ENCODE peak calls at places on chromosomes 5 and 9, in four cellular contexts. N is A549, I is HCT116, J is AG10803. Q is an unnamed sample.

GRCh38 chr5:120082316-120083068 is 381.6 kb upstream of the PRR16 start:
- DNase-seq in J (no peak), I (no peak), N (no peak), Q (no peak)

GRCh38 chr5:124064956-124065355 is 553.0 kb downstream of the CSNK1G3 start:
- DNase-seq in I (no peak), J (no peak), N (no peak), Q (no peak)

GRCh38 chr9:129486496-129487306 is 134.2 kb downstream of the C9orf50 start:
- DNase-seq in I (no peak), J (peak), N (no peak), Q (no peak)

GRCh38 chr5:138641547-138642298 is 66.5 kb upstream of the HSPA9 start:
- DNase-seq in N (peak), I (peak), J (peak), Q (peak)

GRCh38 chr5:149060325-149060724 is 2.5 kb downstream of the SH3TC2 start:
- DNase-seq in I (no peak), J (peak), N (no peak), Q (no peak)

GRCh38 chr5:10423009-10423408 is 18.7 kb upstream of the ROPN1L start:
- DNase-seq in I (no peak), N (no peak), J (no peak), Q (peak)

GRCh38 chr5:58751222-58751621 is 168.3 kb downstream of the RAB3C start:
- DNase-seq in I (peak), N (no peak), J (no peak), Q (no peak)

GRCh38 chr9:118271936-118272335 is 567.7 kb downstream of the TLR4 start:
- DNase-seq in N (no peak), I (no peak), J (no peak), Q (no peak)

GRCh38 chr5:370311-370958 is 48.9 kb downstream of the AHRR start:
- DNase-seq in J (no peak), N (no peak), I (no peak), Q (no peak)

GRCh38 chr5:2848634-2849033 is 97.2 kb upstream of the IRX2 start:
- DNase-seq in J (no peak), I (no peak), N (no peak), Q (no peak)

GRCh38 chr5:39192449-39193160 is 26.8 kb downstream of the FYB1 start:
- DNase-seq in J (no peak), I (no peak), N (no peak), Q (no peak)

GRCh38 chr5:132266031-132266835 is 8.7 kb downstream of the PDLIM4 start:
- DNase-seq in J (no peak), I (no peak), N (no peak), Q (no peak)

GRCh38 chr9:131138676-131139075 is 13.3 kb downstream of the NUP214 start:
- DNase-seq in N (no peak), I (no peak), J (no peak), Q (no peak)

GRCh38 chr9:78235771-78236510 is at the start of gene CEP78:
- DNase-seq in I (peak), J (peak), N (peak), Q (peak)

GRCh38 chr5:26415987-26416386 is 622.4 kb downstream of the CDH9 start:
- DNase-seq in I (no peak), J (no peak), N (no peak), Q (no peak)

GRCh38 chr5:10501554-10502075 is 59.9 kb downstream of the ROPN1L start:
- DNase-seq in I (no peak), J (no peak), N (no peak), Q (no peak)

GRCh38 chr5:141369994-141370848 is at the start of gene PCDHGB3:
- DNase-seq in I (no peak), J (peak), N (no peak), Q (no peak)

GRCh38 chr9:72362680-72363139 is 2.3 kb downstream of the ZFAND5 start:
- DNase-seq in N (peak), I (no peak), J (peak), Q (no peak)

GRCh38 chr5:134526483-134527155 is 1.1 kb downstream of the JADE2 start:
- DNase-seq in I (peak), J (no peak), N (no peak), Q (no peak)

GRCh38 chr5:149228610-149229297 is 42.9 kb upstream of the AFAP1L1 start:
- DNase-seq in N (peak), I (peak), J (peak), Q (peak)

GRCh38 chr5:120405291-120405864 is 58.7 kb upstream of the PRR16 start:
- DNase-seq in J (peak), I (no peak), N (no peak), Q (no peak)

GRCh38 chr9:83030391-83031107 is 32.4 kb downstream of the RASEF start:
- DNase-seq in J (peak), N (no peak), I (no peak), Q (no peak)

GRCh38 chr9:113244556-113244955 is 23.2 kb downstream of the SLC31A1 start:
- DNase-seq in N (no peak), J (no peak), I (no peak), Q (no peak)

GRCh38 chr9:74333633-74334032 is 163.5 kb upstream of the RORB start:
- DNase-seq in N (no peak), I (no peak), J (no peak), Q (no peak)

GRCh38 chr5:17991775-17992174 is 357.5 kb downstream of the TAF11L14 start:
- DNase-seq in I (no peak), J (no peak), N (no peak), Q (no peak)

GRCh38 chr9:131598121-131598520 is 52.8 kb downstream of the PRRT1B start:
- DNase-seq in N (no peak), J (no peak), I (no peak), Q (no peak)

GRCh38 chr5:160843240-160843639 is 8.8 kb downstream of the ATP10B start:
- DNase-seq in N (no peak), I (no peak), J (no peak), Q (no peak)

GRCh38 chr9:109599131-109599530 is 101.0 kb upstream of the PTPN3 start:
- DNase-seq in N (no peak), J (no peak), I (no peak), Q (no peak)

GRCh38 chr5:177023247-177023703 is 779 bp downstream of the ZNF346 start:
- DNase-seq in N (peak), I (no peak), J (no peak), Q (no peak)

GRCh38 chr5:56588636-56589485 is 226.5 kb upstream of the MAP3K1 start:
- DNase-seq in N (no peak), J (no peak), I (no peak), Q (no peak)

GRCh38 chr5:65722575-65723424 is 795 bp downstream of the NLN start:
- DNase-seq in J (peak), I (peak), N (peak), Q (no peak)

GRCh38 chr9:32942755-32943460 is 58.5 kb downstream of the APTX start:
- DNase-seq in I (no peak), N (no peak), J (no peak), Q (no peak)

GRCh38 chr9:764105-764524 is 77.4 kb upstream of the DMRT1 start:
- DNase-seq in J (peak), N (peak), I (peak), Q (peak)

GRCh38 chr9:38393128-38393809 is 767 bp downstream of the ALDH1B1 start:
- DNase-seq in I (no peak), N (peak), J (peak), Q (no peak)

GRCh38 chr5:13212843-13213242 is 731.6 kb downstream of the DNAH5 start:
- DNase-seq in I (no peak), N (no peak), J (peak), Q (no peak)

DNA sequence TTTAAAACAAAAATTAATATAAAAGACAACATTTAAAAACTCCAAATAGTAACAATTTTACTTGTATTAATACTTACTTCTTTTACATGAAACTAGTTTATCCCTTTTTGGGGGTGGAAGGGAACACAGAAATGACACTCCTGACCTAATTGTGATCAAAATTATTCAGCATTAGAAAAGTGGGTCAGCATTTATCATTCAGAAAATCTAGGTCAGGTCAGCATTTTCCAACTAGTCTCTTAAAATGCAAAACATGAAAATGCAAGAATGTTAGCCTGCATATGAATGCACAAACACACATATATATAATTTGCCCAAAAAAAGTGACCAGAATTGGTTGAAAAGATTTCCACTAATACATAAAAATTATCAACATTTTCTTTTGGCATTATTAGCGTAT is 5.9 kb downstream of the TMEM167A start:
- DNase-seq in I (no peak), J (no peak), N (no peak), Q (no peak)
- H3K4me3 ChIP-seq in I (no peak), J (no peak), N (no peak), Q (no peak)

GRCh38 chr5:175778951-175779475 is 92.4 kb upstream of the CPLX2 start:
- DNase-seq in I (peak), J (no peak), N (peak), Q (no peak)

GRCh38 chr5:175772747-175773533 is 98.4 kb upstream of the CPLX2 start:
- DNase-seq in N (no peak), I (no peak), J (no peak), Q (no peak)

GRCh38 chr5:175775416-175775815 is 96.0 kb upstream of the CPLX2 start:
- DNase-seq in J (no peak), I (no peak), N (no peak), Q (no peak)

GRCh38 chr5:175773534-175774070 is 97.8 kb upstream of the CPLX2 start:
- DNase-seq in J (no peak), I (no peak), N (no peak), Q (no peak)
- H3K4me3 ChIP-seq in J (no peak), I (no peak), N (no peak), Q (peak)

GRCh38 chr5:93302711-93303110 is 278.3 kb downstream of the NR2F1-AS1 start:
- DNase-seq in I (no peak), J (no peak), N (no peak), Q (no peak)

GRCh38 chr5:93296338-93296737 is 284.7 kb downstream of the NR2F1-AS1 start:
- DNase-seq in N (no peak), J (no peak), I (no peak), Q (no peak)

GRCh38 chr5:93300309-93300923 is 280.6 kb downstream of the NR2F1-AS1 start:
- DNase-seq in I (no peak), J (no peak), N (no peak), Q (no peak)

GRCh38 chr5:93300945-93301344 is 280.1 kb downstream of the NR2F1-AS1 start:
- DNase-seq in N (no peak), I (no peak), J (no peak), Q (no peak)

GRCh38 chr5:93299596-93300308 is 281.3 kb downstream of the NR2F1-AS1 start:
- DNase-seq in J (no peak), I (no peak), N (no peak), Q (no peak)
- H3K4me3 ChIP-seq in J (no peak), I (no peak), N (no peak), Q (no peak)

GRCh38 chr9:4277531-4277991 is 22.3 kb downstream of the GLIS3 start:
- DNase-seq in J (no peak), I (no peak), N (peak), Q (no peak)
- H3K4me3 ChIP-seq in J (no peak), I (no peak), N (peak), Q (no peak)

GRCh38 chr9:5513966-5514365 is 3.6 kb downstream of the PDCD1LG2 start:
- DNase-seq in N (no peak), J (peak), I (no peak), Q (no peak)

GRCh38 chr9:5512658-5513452 is 2.5 kb downstream of the PDCD1LG2 start:
- DNase-seq in I (no peak), J (no peak), N (no peak), Q (no peak)

GRCh38 chr9:5515261-5515650 is 4.9 kb downstream of the PDCD1LG2 start:
- DNase-seq in I (no peak), N (no peak), J (no peak), Q (no peak)

GRCh38 chr9:5516453-5517220 is 6.3 kb downstream of the PDCD1LG2 start:
- DNase-seq in J (no peak), N (no peak), I (no peak), Q (no peak)

DNA sequence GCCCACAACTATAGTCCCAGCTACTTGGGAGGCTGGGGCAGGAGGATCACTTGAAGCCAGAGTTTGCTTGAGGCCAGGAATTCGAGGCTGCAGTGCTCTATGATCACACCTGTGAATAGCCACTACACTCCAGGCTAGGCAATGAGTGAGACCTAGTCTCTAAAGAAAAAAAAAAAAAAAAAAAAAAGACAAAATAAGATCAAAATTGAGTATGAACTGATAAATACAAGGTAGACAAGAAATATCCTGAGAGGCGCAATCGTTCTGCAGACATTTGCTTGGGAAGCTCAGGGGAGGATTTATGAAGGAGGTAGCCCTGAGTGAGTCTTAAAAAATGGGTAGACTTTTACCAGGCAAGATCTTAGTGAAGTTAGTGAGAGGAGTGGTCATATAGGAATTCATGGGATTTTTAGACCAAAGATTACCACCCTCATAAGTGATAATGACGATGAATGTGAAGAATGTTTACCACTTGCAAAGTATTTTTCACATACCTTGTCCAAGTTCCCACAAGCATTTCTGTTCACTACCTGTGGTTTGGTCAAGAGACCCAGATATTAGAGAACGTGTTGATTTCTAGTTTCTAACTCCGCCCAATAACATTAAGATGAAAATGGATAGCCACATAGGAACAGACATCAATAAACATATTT is 4.4 kb downstream of the PDCD1LG2 start:
- DNase-seq in I (no peak), N (no peak), J (no peak), Q (no peak)
- H3K4me3 ChIP-seq in I (no peak), N (no peak), J (no peak), Q (no peak)

GRCh38 chr9:69385474-69386091 is 60.6 kb downstream of the ENTREP1 start:
- DNase-seq in I (no peak), N (no peak), J (no peak), Q (peak)
- H3K4me3 ChIP-seq in I (no peak), N (no peak), J (no peak), Q (no peak)

DNA sequence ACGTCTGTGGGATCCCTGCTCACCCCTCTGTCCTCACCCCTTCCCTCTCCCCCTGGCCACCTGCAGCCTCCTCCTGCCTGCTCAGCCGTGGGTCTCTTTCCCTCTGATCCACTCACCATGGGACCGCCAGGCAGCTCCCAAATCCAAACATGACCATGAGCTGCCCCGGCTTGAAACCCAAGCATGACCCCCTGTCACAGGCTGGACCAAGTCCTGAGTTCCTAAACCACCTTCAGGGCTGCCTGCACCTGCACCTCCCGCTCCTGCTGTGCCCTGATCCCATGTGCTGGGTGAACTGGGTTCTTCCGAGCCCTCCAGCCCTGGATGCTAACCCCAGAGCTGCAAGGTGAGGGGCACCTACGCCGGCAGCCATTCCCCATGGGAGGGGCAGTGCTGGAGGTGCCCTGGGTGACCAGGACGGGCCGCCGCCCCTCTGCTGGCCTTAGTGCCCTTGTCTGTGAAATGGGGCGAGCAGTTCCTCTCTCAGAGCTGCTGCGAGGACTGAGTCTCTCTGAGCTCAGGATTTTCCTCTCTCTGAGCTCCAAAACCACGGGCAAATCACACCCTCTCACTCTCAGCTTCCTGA is 149.6 kb downstream of the GAPVD1 start:
- DNase-seq in J (no peak), I (no peak), N (no peak), Q (no peak)
- H3K4me3 ChIP-seq in J (no peak), I (peak), N (no peak), Q (no peak)

DNA sequence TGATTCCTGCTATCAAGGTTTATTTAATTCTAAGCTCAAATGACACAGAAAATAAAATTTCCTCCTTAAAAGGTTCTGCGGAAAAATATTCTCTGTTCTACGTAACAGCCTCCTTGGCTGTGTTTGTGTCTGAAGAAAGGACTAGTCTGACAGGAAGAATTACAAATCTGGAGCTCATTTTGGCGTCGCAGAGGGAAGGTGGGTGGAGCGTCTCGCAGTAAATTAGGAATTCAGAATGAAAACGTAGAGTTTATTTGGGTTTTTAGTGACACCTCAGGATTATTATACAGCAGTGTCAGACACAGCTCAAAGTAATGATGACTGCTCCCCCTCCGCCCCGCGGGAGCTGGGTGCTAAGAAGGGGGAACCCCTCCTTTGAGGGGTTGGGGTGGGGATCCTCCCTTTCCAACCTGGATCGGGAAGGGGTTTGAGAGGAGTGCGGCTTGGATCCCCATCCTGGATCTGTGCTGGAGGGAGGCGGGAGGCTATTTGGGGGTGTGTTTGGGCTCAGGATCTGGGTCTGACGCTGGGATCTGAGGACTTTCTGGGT is 929 bp upstream of the TGFBR1 start:
- DNase-seq in J (peak), I (no peak), N (no peak), Q (no peak)
- H3K4me3 ChIP-seq in J (peak), I (peak), N (peak), Q (peak)